ENCODE peak calls at places on chromosomes 7 and 10, in six cellular contexts. B is HepG2, I is NCI-H187 treated with DMSO at 0.1 percent for 48 hours, V is HT1080, S is A172, G is cardiac fibroblast. C is an unnamed sample.

GRCh38 chr7:96126382-96126781 is 195.5 kb downstream of the SLC25A13 start:
- DNase-seq in G (no peak), S (no peak), I (no peak), V (no peak), B (peak), C (no peak)

GRCh38 chr10:4120454-4120853 is 335.4 kb upstream of the KLF6 start:
- DNase-seq in S (peak), B (no peak), G (no peak), V (no peak), I (no peak), C (no peak)

GRCh38 chr10:11236234-11236633 is 218.6 kb downstream of the CELF2 start:
- DNase-seq in I (no peak), B (no peak), S (no peak), V (no peak), G (no peak), C (no peak)

GRCh38 chr7:155685070-155685790 is 40.8 kb downstream of the RBM33 start:
- DNase-seq in V (no peak), B (no peak), S (no peak), I (no peak), G (no peak), C (no peak)

GRCh38 chr7:158314394-158314793 is 273.2 kb downstream of the PTPRN2 start:
- DNase-seq in V (no peak), S (no peak), I (no peak), G (no peak), B (no peak), C (no peak)

GRCh38 chr7:16836481-16836880 is 31.7 kb upstream of the AGR2 start:
- DNase-seq in V (no peak), G (peak), B (no peak), I (no peak), S (no peak), C (no peak)

GRCh38 chr7:114084381-114085312 is 165.8 kb upstream of the PPP1R3A start:
- DNase-seq in I (no peak), B (no peak), G (no peak), S (no peak), V (no peak), C (no peak)

GRCh38 chr7:91771394-91771793 is 109.1 kb downstream of the MTERF1 start:
- DNase-seq in I (no peak), V (no peak), G (peak), S (no peak), B (no peak), C (no peak)

GRCh38 chr7:37341033-37341630 is 107.5 kb downstream of the ELMO1 start:
- DNase-seq in G (no peak), I (no peak), S (no peak), V (no peak), B (no peak), C (no peak)

GRCh38 chr7:135199439-135199838 is 11.9 kb downstream of the WDR91 start:
- DNase-seq in I (no peak), B (no peak), G (no peak), S (no peak), V (no peak), C (no peak)

GRCh38 chr7:157701395-157701794 is 364.6 kb downstream of the DNAJB6 start:
- DNase-seq in V (no peak), S (no peak), B (no peak), G (no peak), I (no peak), C (no peak)

GRCh38 chr7:16079723-16080122 is 341.6 kb downstream of the CRPPA start:
- DNase-seq in S (no peak), G (no peak), I (no peak), V (no peak), B (no peak), C (no peak)

GRCh38 chr7:143214789-143215679 is 6.8 kb upstream of the TAS2R40 start:
- DNase-seq in V (peak), S (peak), I (peak), G (peak), B (peak), C (peak)

GRCh38 chr10:119655566-119656001 is 4.4 kb downstream of the BAG3 start:
- DNase-seq in V (peak), B (no peak), I (no peak), G (peak), S (peak), C (peak)

GRCh38 chr10:11782793-11783557 is 40.2 kb upstream of the PROSER2 start:
- DNase-seq in G (peak), B (peak), S (peak), I (no peak), V (peak), C (no peak)

GRCh38 chr7:137282043-137282442 is 61.5 kb downstream of the PTN start:
- DNase-seq in V (no peak), S (no peak), B (no peak), I (no peak), G (no peak), C (no peak)

GRCh38 chr7:115782716-115783460 is 247.7 kb downstream of the TFEC start:
- DNase-seq in V (no peak), G (no peak), B (no peak), I (no peak), S (no peak), C (no peak)

GRCh38 chr10:109633846-109634245 is 289.5 kb downstream of the XPNPEP1 start:
- DNase-seq in G (peak), I (no peak), B (no peak), V (no peak), S (no peak), C (no peak)

GRCh38 chr10:8289186-8289924 is 234.9 kb downstream of the GATA3 start:
- DNase-seq in S (no peak), B (no peak), G (no peak), I (no peak), V (no peak), C (no peak)

GRCh38 chr10:127376071-127376470 is 173.0 kb upstream of the NPS start:
- DNase-seq in G (no peak), S (no peak), I (no peak), B (no peak), V (no peak), C (no peak)

C was measured in MG63.